ENCODE peak calls at places on chromosomes 1 and 21, in nine cellular contexts. One of them, this sample, is unnamed.

GRCh38 chr1:201009967-201010645 is 13.4 kb downstream of the KIF21B start:
- DNase-seq in ELR: no peak
- DNase-seq in SHP77: no peak
- DNase-seq in anterior cingulate cortex: peak
- DNase-seq in NCI-H1092 treated with DMSO at 0.1 percent for 48 hours: no peak
- DNase-seq in stimulated activated CD4-positive, alpha-beta T cell treated with anti-CD3 and anti-CD28 coated beads, TNF-alpha, amount 100 ng/mL, for 1 hour: no peak
- DNase-seq in naive thymus-derived CD8-positive, alpha-beta T cell: no peak
- DNase-seq in iPS-NIHi11: peak
- DNase-seq in activated CD4-positive, alpha-beta T cell treated with anti-CD3 and anti-CD28 coated beads, Interleukin-2, amount 10 ng/mL, durations not matched to agents 24 days and 14 days: no peak
- DNase-seq in this sample: no peak

GRCh38 chr21:34122047-34122446 is 48.7 kb downstream of the MRPS6 start:
- DNase-seq in ELR: no peak
- DNase-seq in SHP77: no peak
- DNase-seq in anterior cingulate cortex: no peak
- DNase-seq in NCI-H1092 treated with DMSO at 0.1 percent for 48 hours: no peak
- DNase-seq in stimulated activated CD4-positive, alpha-beta T cell treated with anti-CD3 and anti-CD28 coated beads, TNF-alpha, amount 100 ng/mL, for 1 hour: no peak
- DNase-seq in naive thymus-derived CD8-positive, alpha-beta T cell: no peak
- DNase-seq in iPS-NIHi11: no peak
- DNase-seq in activated CD4-positive, alpha-beta T cell treated with anti-CD3 and anti-CD28 coated beads, Interleukin-2, amount 10 ng/mL, durations not matched to agents 24 days and 14 days: peak
- DNase-seq in this sample: no peak

GRCh38 chr1:59184506-59184905 is 112.4 kb upstream of the FGGY start:
- DNase-seq in ELR: no peak
- DNase-seq in SHP77: no peak
- DNase-seq in anterior cingulate cortex: no peak
- DNase-seq in NCI-H1092 treated with DMSO at 0.1 percent for 48 hours: no peak
- DNase-seq in stimulated activated CD4-positive, alpha-beta T cell treated with anti-CD3 and anti-CD28 coated beads, TNF-alpha, amount 100 ng/mL, for 1 hour: no peak
- DNase-seq in naive thymus-derived CD8-positive, alpha-beta T cell: no peak
- DNase-seq in iPS-NIHi11: no peak
- DNase-seq in activated CD4-positive, alpha-beta T cell treated with anti-CD3 and anti-CD28 coated beads, Interleukin-2, amount 10 ng/mL, durations not matched to agents 24 days and 14 days: no peak
- DNase-seq in this sample: no peak

GRCh38 chr21:26850116-26850643 is 5.0 kb upstream of the ADAMTS1 start:
- DNase-seq in ELR: peak
- DNase-seq in SHP77: no peak
- DNase-seq in anterior cingulate cortex: no peak
- DNase-seq in NCI-H1092 treated with DMSO at 0.1 percent for 48 hours: peak
- DNase-seq in stimulated activated CD4-positive, alpha-beta T cell treated with anti-CD3 and anti-CD28 coated beads, TNF-alpha, amount 100 ng/mL, for 1 hour: no peak
- DNase-seq in naive thymus-derived CD8-positive, alpha-beta T cell: no peak
- DNase-seq in iPS-NIHi11: no peak
- DNase-seq in activated CD4-positive, alpha-beta T cell treated with anti-CD3 and anti-CD28 coated beads, Interleukin-2, amount 10 ng/mL, durations not matched to agents 24 days and 14 days: no peak
- DNase-seq in this sample: no peak

GRCh38 chr21:41932576-41933258 is 21.1 kb downstream of the C2CD2 start:
- DNase-seq in ELR: peak
- DNase-seq in SHP77: no peak
- DNase-seq in anterior cingulate cortex: no peak
- DNase-seq in NCI-H1092 treated with DMSO at 0.1 percent for 48 hours: no peak
- DNase-seq in stimulated activated CD4-positive, alpha-beta T cell treated with anti-CD3 and anti-CD28 coated beads, TNF-alpha, amount 100 ng/mL, for 1 hour: no peak
- DNase-seq in naive thymus-derived CD8-positive, alpha-beta T cell: no peak
- DNase-seq in iPS-NIHi11: no peak
- DNase-seq in activated CD4-positive, alpha-beta T cell treated with anti-CD3 and anti-CD28 coated beads, Interleukin-2, amount 10 ng/mL, durations not matched to agents 24 days and 14 days: no peak
- DNase-seq in this sample: no peak

GRCh38 chr1:211708006-211708405 is 32.6 kb upstream of the NEK2 start:
- DNase-seq in ELR: no peak
- DNase-seq in SHP77: no peak
- DNase-seq in anterior cingulate cortex: no peak
- DNase-seq in NCI-H1092 treated with DMSO at 0.1 percent for 48 hours: no peak
- DNase-seq in stimulated activated CD4-positive, alpha-beta T cell treated with anti-CD3 and anti-CD28 coated beads, TNF-alpha, amount 100 ng/mL, for 1 hour: no peak
- DNase-seq in naive thymus-derived CD8-positive, alpha-beta T cell: no peak
- DNase-seq in iPS-NIHi11: no peak
- DNase-seq in activated CD4-positive, alpha-beta T cell treated with anti-CD3 and anti-CD28 coated beads, Interleukin-2, amount 10 ng/mL, durations not matched to agents 24 days and 14 days: no peak
- DNase-seq in this sample: no peak

GRCh38 chr21:37696936-37697335 is 219.3 kb downstream of the KCNJ6 start:
- DNase-seq in ELR: no peak
- DNase-seq in SHP77: no peak
- DNase-seq in anterior cingulate cortex: no peak
- DNase-seq in NCI-H1092 treated with DMSO at 0.1 percent for 48 hours: no peak
- DNase-seq in stimulated activated CD4-positive, alpha-beta T cell treated with anti-CD3 and anti-CD28 coated beads, TNF-alpha, amount 100 ng/mL, for 1 hour: no peak
- DNase-seq in naive thymus-derived CD8-positive, alpha-beta T cell: no peak
- DNase-seq in iPS-NIHi11: no peak
- DNase-seq in activated CD4-positive, alpha-beta T cell treated with anti-CD3 and anti-CD28 coated beads, Interleukin-2, amount 10 ng/mL, durations not matched to agents 24 days and 14 days: no peak
- DNase-seq in this sample: no peak

GRCh38 chr1:67980028-67980427 is 70.4 kb downstream of the DIRAS3 start:
- DNase-seq in ELR: no peak
- DNase-seq in SHP77: no peak
- DNase-seq in anterior cingulate cortex: no peak
- DNase-seq in NCI-H1092 treated with DMSO at 0.1 percent for 48 hours: no peak
- DNase-seq in stimulated activated CD4-positive, alpha-beta T cell treated with anti-CD3 and anti-CD28 coated beads, TNF-alpha, amount 100 ng/mL, for 1 hour: no peak
- DNase-seq in naive thymus-derived CD8-positive, alpha-beta T cell: no peak
- DNase-seq in iPS-NIHi11: no peak
- DNase-seq in activated CD4-positive, alpha-beta T cell treated with anti-CD3 and anti-CD28 coated beads, Interleukin-2, amount 10 ng/mL, durations not matched to agents 24 days and 14 days: no peak
- DNase-seq in this sample: no peak

GRCh38 chr21:39713905-39714304 is 31.1 kb upstream of the IGSF5 start:
- DNase-seq in ELR: no peak
- DNase-seq in SHP77: no peak
- DNase-seq in anterior cingulate cortex: no peak
- DNase-seq in NCI-H1092 treated with DMSO at 0.1 percent for 48 hours: no peak
- DNase-seq in stimulated activated CD4-positive, alpha-beta T cell treated with anti-CD3 and anti-CD28 coated beads, TNF-alpha, amount 100 ng/mL, for 1 hour: no peak
- DNase-seq in naive thymus-derived CD8-positive, alpha-beta T cell: no peak
- DNase-seq in iPS-NIHi11: no peak
- DNase-seq in activated CD4-positive, alpha-beta T cell treated with anti-CD3 and anti-CD28 coated beads, Interleukin-2, amount 10 ng/mL, durations not matched to agents 24 days and 14 days: no peak
- DNase-seq in this sample: no peak

GRCh38 chr1:172815740-172816139 is 156.8 kb downstream of the FASLG start:
- DNase-seq in ELR: no peak
- DNase-seq in SHP77: no peak
- DNase-seq in anterior cingulate cortex: no peak
- DNase-seq in NCI-H1092 treated with DMSO at 0.1 percent for 48 hours: no peak
- DNase-seq in stimulated activated CD4-positive, alpha-beta T cell treated with anti-CD3 and anti-CD28 coated beads, TNF-alpha, amount 100 ng/mL, for 1 hour: no peak
- DNase-seq in naive thymus-derived CD8-positive, alpha-beta T cell: no peak
- DNase-seq in iPS-NIHi11: no peak
- DNase-seq in activated CD4-positive, alpha-beta T cell treated with anti-CD3 and anti-CD28 coated beads, Interleukin-2, amount 10 ng/mL, durations not matched to agents 24 days and 14 days: no peak
- DNase-seq in this sample: no peak

GRCh38 chr1:219945795-219946194 is 17.4 kb upstream of the SLC30A10 start:
- DNase-seq in ELR: no peak
- DNase-seq in SHP77: no peak
- DNase-seq in anterior cingulate cortex: no peak
- DNase-seq in NCI-H1092 treated with DMSO at 0.1 percent for 48 hours: no peak
- DNase-seq in stimulated activated CD4-positive, alpha-beta T cell treated with anti-CD3 and anti-CD28 coated beads, TNF-alpha, amount 100 ng/mL, for 1 hour: no peak
- DNase-seq in naive thymus-derived CD8-positive, alpha-beta T cell: no peak
- DNase-seq in iPS-NIHi11: no peak
- DNase-seq in activated CD4-positive, alpha-beta T cell treated with anti-CD3 and anti-CD28 coated beads, Interleukin-2, amount 10 ng/mL, durations not matched to agents 24 days and 14 days: no peak
- DNase-seq in this sample: no peak

GRCh38 chr1:184118051-184118450 is 66.5 kb downstream of the TSEN15 start:
- DNase-seq in ELR: peak
- DNase-seq in SHP77: no peak
- DNase-seq in anterior cingulate cortex: peak
- DNase-seq in NCI-H1092 treated with DMSO at 0.1 percent for 48 hours: no peak
- DNase-seq in stimulated activated CD4-positive, alpha-beta T cell treated with anti-CD3 and anti-CD28 coated beads, TNF-alpha, amount 100 ng/mL, for 1 hour: no peak
- DNase-seq in naive thymus-derived CD8-positive, alpha-beta T cell: no peak
- DNase-seq in iPS-NIHi11: no peak
- DNase-seq in activated CD4-positive, alpha-beta T cell treated with anti-CD3 and anti-CD28 coated beads, Interleukin-2, amount 10 ng/mL, durations not matched to agents 24 days and 14 days: no peak
- DNase-seq in this sample: no peak

GRCh38 chr1:94326329-94326728 is 88.9 kb upstream of the ARHGAP29 start:
- DNase-seq in ELR: peak
- DNase-seq in SHP77: no peak
- DNase-seq in anterior cingulate cortex: no peak
- DNase-seq in NCI-H1092 treated with DMSO at 0.1 percent for 48 hours: no peak
- DNase-seq in stimulated activated CD4-positive, alpha-beta T cell treated with anti-CD3 and anti-CD28 coated beads, TNF-alpha, amount 100 ng/mL, for 1 hour: no peak
- DNase-seq in naive thymus-derived CD8-positive, alpha-beta T cell: no peak
- DNase-seq in iPS-NIHi11: peak
- DNase-seq in activated CD4-positive, alpha-beta T cell treated with anti-CD3 and anti-CD28 coated beads, Interleukin-2, amount 10 ng/mL, durations not matched to agents 24 days and 14 days: no peak
- DNase-seq in this sample: no peak

GRCh38 chr1:26274801-26275425 is 5.0 kb upstream of the SH3BGRL3 start:
- DNase-seq in ELR: peak
- DNase-seq in SHP77: no peak
- DNase-seq in anterior cingulate cortex: no peak
- DNase-seq in NCI-H1092 treated with DMSO at 0.1 percent for 48 hours: no peak
- DNase-seq in stimulated activated CD4-positive, alpha-beta T cell treated with anti-CD3 and anti-CD28 coated beads, TNF-alpha, amount 100 ng/mL, for 1 hour: no peak
- DNase-seq in naive thymus-derived CD8-positive, alpha-beta T cell: no peak
- DNase-seq in iPS-NIHi11: no peak
- DNase-seq in activated CD4-positive, alpha-beta T cell treated with anti-CD3 and anti-CD28 coated beads, Interleukin-2, amount 10 ng/mL, durations not matched to agents 24 days and 14 days: peak
- DNase-seq in this sample: peak

GRCh38 chr1:160197231-160197630 is 6.9 kb downstream of the CASQ1 start:
- DNase-seq in ELR: no peak
- DNase-seq in SHP77: no peak
- DNase-seq in anterior cingulate cortex: peak
- DNase-seq in NCI-H1092 treated with DMSO at 0.1 percent for 48 hours: peak
- DNase-seq in stimulated activated CD4-positive, alpha-beta T cell treated with anti-CD3 and anti-CD28 coated beads, TNF-alpha, amount 100 ng/mL, for 1 hour: no peak
- DNase-seq in naive thymus-derived CD8-positive, alpha-beta T cell: no peak
- DNase-seq in iPS-NIHi11: no peak
- DNase-seq in activated CD4-positive, alpha-beta T cell treated with anti-CD3 and anti-CD28 coated beads, Interleukin-2, amount 10 ng/mL, durations not matched to agents 24 days and 14 days: no peak
- DNase-seq in this sample: no peak

GRCh38 chr1:117180571-117180970 is 30.2 kb downstream of the VTCN1 start:
- DNase-seq in ELR: no peak
- DNase-seq in SHP77: no peak
- DNase-seq in anterior cingulate cortex: no peak
- DNase-seq in NCI-H1092 treated with DMSO at 0.1 percent for 48 hours: peak
- DNase-seq in stimulated activated CD4-positive, alpha-beta T cell treated with anti-CD3 and anti-CD28 coated beads, TNF-alpha, amount 100 ng/mL, for 1 hour: no peak
- DNase-seq in naive thymus-derived CD8-positive, alpha-beta T cell: no peak
- DNase-seq in iPS-NIHi11: no peak
- DNase-seq in activated CD4-positive, alpha-beta T cell treated with anti-CD3 and anti-CD28 coated beads, Interleukin-2, amount 10 ng/mL, durations not matched to agents 24 days and 14 days: no peak
- DNase-seq in this sample: no peak

GRCh38 chr1:181424786-181425403 is 58.4 kb upstream of the CACNA1E start:
- DNase-seq in ELR: peak
- DNase-seq in SHP77: peak
- DNase-seq in anterior cingulate cortex: peak
- DNase-seq in NCI-H1092 treated with DMSO at 0.1 percent for 48 hours: peak
- DNase-seq in stimulated activated CD4-positive, alpha-beta T cell treated with anti-CD3 and anti-CD28 coated beads, TNF-alpha, amount 100 ng/mL, for 1 hour: peak
- DNase-seq in naive thymus-derived CD8-positive, alpha-beta T cell: peak
- DNase-seq in iPS-NIHi11: peak
- DNase-seq in activated CD4-positive, alpha-beta T cell treated with anti-CD3 and anti-CD28 coated beads, Interleukin-2, amount 10 ng/mL, durations not matched to agents 24 days and 14 days: peak
- DNase-seq in this sample: no peak

GRCh38 chr1:225943582-225943981 is 2.6 kb upstream of the LEFTY2 start:
- DNase-seq in ELR: no peak
- DNase-seq in SHP77: no peak
- DNase-seq in anterior cingulate cortex: no peak
- DNase-seq in NCI-H1092 treated with DMSO at 0.1 percent for 48 hours: no peak
- DNase-seq in stimulated activated CD4-positive, alpha-beta T cell treated with anti-CD3 and anti-CD28 coated beads, TNF-alpha, amount 100 ng/mL, for 1 hour: no peak
- DNase-seq in naive thymus-derived CD8-positive, alpha-beta T cell: no peak
- DNase-seq in iPS-NIHi11: no peak
- DNase-seq in activated CD4-positive, alpha-beta T cell treated with anti-CD3 and anti-CD28 coated beads, Interleukin-2, amount 10 ng/mL, durations not matched to agents 24 days and 14 days: no peak
- DNase-seq in this sample: no peak

GRCh38 chr1:212244441-212244840 is 40.8 kb upstream of the PPP2R5A start:
- DNase-seq in ELR: no peak
- DNase-seq in SHP77: peak
- DNase-seq in anterior cingulate cortex: no peak
- DNase-seq in NCI-H1092 treated with DMSO at 0.1 percent for 48 hours: peak
- DNase-seq in stimulated activated CD4-positive, alpha-beta T cell treated with anti-CD3 and anti-CD28 coated beads, TNF-alpha, amount 100 ng/mL, for 1 hour: no peak
- DNase-seq in naive thymus-derived CD8-positive, alpha-beta T cell: no peak
- DNase-seq in iPS-NIHi11: no peak
- DNase-seq in activated CD4-positive, alpha-beta T cell treated with anti-CD3 and anti-CD28 coated beads, Interleukin-2, amount 10 ng/mL, durations not matched to agents 24 days and 14 days: no peak
- DNase-seq in this sample: no peak

GRCh38 chr1:165773324-165773965 is 4.8 kb upstream of the TMCO1 start:
- DNase-seq in ELR: peak
- DNase-seq in SHP77: no peak
- DNase-seq in anterior cingulate cortex: no peak
- DNase-seq in NCI-H1092 treated with DMSO at 0.1 percent for 48 hours: no peak
- DNase-seq in stimulated activated CD4-positive, alpha-beta T cell treated with anti-CD3 and anti-CD28 coated beads, TNF-alpha, amount 100 ng/mL, for 1 hour: no peak
- DNase-seq in naive thymus-derived CD8-positive, alpha-beta T cell: no peak
- DNase-seq in iPS-NIHi11: no peak
- DNase-seq in activated CD4-positive, alpha-beta T cell treated with anti-CD3 and anti-CD28 coated beads, Interleukin-2, amount 10 ng/mL, durations not matched to agents 24 days and 14 days: no peak
- DNase-seq in this sample: peak

GRCh38 chr1:69649383-69649782 is 81.7 kb downstream of the LRRC7 start:
- DNase-seq in ELR: no peak
- DNase-seq in SHP77: no peak
- DNase-seq in anterior cingulate cortex: no peak
- DNase-seq in NCI-H1092 treated with DMSO at 0.1 percent for 48 hours: no peak
- DNase-seq in stimulated activated CD4-positive, alpha-beta T cell treated with anti-CD3 and anti-CD28 coated beads, TNF-alpha, amount 100 ng/mL, for 1 hour: no peak
- DNase-seq in naive thymus-derived CD8-positive, alpha-beta T cell: no peak
- DNase-seq in iPS-NIHi11: no peak
- DNase-seq in activated CD4-positive, alpha-beta T cell treated with anti-CD3 and anti-CD28 coated beads, Interleukin-2, amount 10 ng/mL, durations not matched to agents 24 days and 14 days: no peak
- DNase-seq in this sample: no peak

GRCh38 chr1:221030121-221030649 is 150.9 kb downstream of the HLX start:
- DNase-seq in ELR: no peak
- DNase-seq in SHP77: no peak
- DNase-seq in anterior cingulate cortex: no peak
- DNase-seq in NCI-H1092 treated with DMSO at 0.1 percent for 48 hours: no peak
- DNase-seq in stimulated activated CD4-positive, alpha-beta T cell treated with anti-CD3 and anti-CD28 coated beads, TNF-alpha, amount 100 ng/mL, for 1 hour: no peak
- DNase-seq in naive thymus-derived CD8-positive, alpha-beta T cell: no peak
- DNase-seq in iPS-NIHi11: no peak
- DNase-seq in activated CD4-positive, alpha-beta T cell treated with anti-CD3 and anti-CD28 coated beads, Interleukin-2, amount 10 ng/mL, durations not matched to agents 24 days and 14 days: no peak
- DNase-seq in this sample: no peak

GRCh38 chr1:153355445-153356071 is 2.1 kb upstream of the S100A9 start:
- DNase-seq in ELR: peak
- DNase-seq in SHP77: peak
- DNase-seq in anterior cingulate cortex: no peak
- DNase-seq in NCI-H1092 treated with DMSO at 0.1 percent for 48 hours: peak
- DNase-seq in stimulated activated CD4-positive, alpha-beta T cell treated with anti-CD3 and anti-CD28 coated beads, TNF-alpha, amount 100 ng/mL, for 1 hour: no peak
- DNase-seq in naive thymus-derived CD8-positive, alpha-beta T cell: no peak
- DNase-seq in iPS-NIHi11: peak
- DNase-seq in activated CD4-positive, alpha-beta T cell treated with anti-CD3 and anti-CD28 coated beads, Interleukin-2, amount 10 ng/mL, durations not matched to agents 24 days and 14 days: peak
- DNase-seq in this sample: no peak

GRCh38 chr1:17465186-17465585 is 25.7 kb upstream of the RCC2 start:
- DNase-seq in ELR: no peak
- DNase-seq in SHP77: no peak
- DNase-seq in anterior cingulate cortex: no peak
- DNase-seq in NCI-H1092 treated with DMSO at 0.1 percent for 48 hours: no peak
- DNase-seq in stimulated activated CD4-positive, alpha-beta T cell treated with anti-CD3 and anti-CD28 coated beads, TNF-alpha, amount 100 ng/mL, for 1 hour: no peak
- DNase-seq in naive thymus-derived CD8-positive, alpha-beta T cell: no peak
- DNase-seq in iPS-NIHi11: no peak
- DNase-seq in activated CD4-positive, alpha-beta T cell treated with anti-CD3 and anti-CD28 coated beads, Interleukin-2, amount 10 ng/mL, durations not matched to agents 24 days and 14 days: no peak
- DNase-seq in this sample: no peak

GRCh38 chr1:222653178-222653827 is 35.4 kb downstream of the MIA3 start:
- DNase-seq in ELR: no peak
- DNase-seq in SHP77: no peak
- DNase-seq in anterior cingulate cortex: no peak
- DNase-seq in NCI-H1092 treated with DMSO at 0.1 percent for 48 hours: no peak
- DNase-seq in stimulated activated CD4-positive, alpha-beta T cell treated with anti-CD3 and anti-CD28 coated beads, TNF-alpha, amount 100 ng/mL, for 1 hour: no peak
- DNase-seq in naive thymus-derived CD8-positive, alpha-beta T cell: no peak
- DNase-seq in iPS-NIHi11: no peak
- DNase-seq in activated CD4-positive, alpha-beta T cell treated with anti-CD3 and anti-CD28 coated beads, Interleukin-2, amount 10 ng/mL, durations not matched to agents 24 days and 14 days: peak
- DNase-seq in this sample: no peak

GRCh38 chr1:24704411-24705259 is 40.6 kb upstream of the CLIC4 start:
- DNase-seq in ELR: peak
- DNase-seq in SHP77: peak
- DNase-seq in anterior cingulate cortex: no peak
- DNase-seq in NCI-H1092 treated with DMSO at 0.1 percent for 48 hours: peak
- DNase-seq in stimulated activated CD4-positive, alpha-beta T cell treated with anti-CD3 and anti-CD28 coated beads, TNF-alpha, amount 100 ng/mL, for 1 hour: no peak
- DNase-seq in naive thymus-derived CD8-positive, alpha-beta T cell: no peak
- DNase-seq in iPS-NIHi11: peak
- DNase-seq in activated CD4-positive, alpha-beta T cell treated with anti-CD3 and anti-CD28 coated beads, Interleukin-2, amount 10 ng/mL, durations not matched to agents 24 days and 14 days: no peak
- DNase-seq in this sample: no peak

GRCh38 chr1:73771396-73771795 is 426.6 kb downstream of the LRRIQ3 start:
- DNase-seq in ELR: no peak
- DNase-seq in SHP77: no peak
- DNase-seq in anterior cingulate cortex: no peak
- DNase-seq in NCI-H1092 treated with DMSO at 0.1 percent for 48 hours: no peak
- DNase-seq in stimulated activated CD4-positive, alpha-beta T cell treated with anti-CD3 and anti-CD28 coated beads, TNF-alpha, amount 100 ng/mL, for 1 hour: no peak
- DNase-seq in naive thymus-derived CD8-positive, alpha-beta T cell: no peak
- DNase-seq in iPS-NIHi11: no peak
- DNase-seq in activated CD4-positive, alpha-beta T cell treated with anti-CD3 and anti-CD28 coated beads, Interleukin-2, amount 10 ng/mL, durations not matched to agents 24 days and 14 days: no peak
- DNase-seq in this sample: no peak

This sample was measured in RWPE2.